ENCODE peak calls at places on chromosomes 3 and 15, in four cellular contexts. N, C, A and O are unnamed samples.

GRCh38 chr3:125684199-125684598 is 88.9 kb upstream of the OSBPL11 start:
- DNase-seq in N (peak; percentile 39), C (no peak), A (peak; percentile 41), O (no peak)

GRCh38 chr15:61227269-61228024 is 1.7 kb downstream of the RORA start:
- DNase-seq in N (no peak), C (peak; percentile 47), A (peak; percentile 31), O (peak; percentile 16)

GRCh38 chr3:159964166-159964973 is 24.3 kb upstream of the IL12A start:
- DNase-seq in N (no peak), C (no peak), A (no peak), O (no peak)

GRCh38 chr15:46441294-46442062 is 806.6 kb downstream of the SQOR start:
- DNase-seq in N (no peak), C (no peak), A (no peak), O (no peak)

GRCh38 chr3:100710355-100711198 is 1.3 kb downstream of the TFG start:
- DNase-seq in N (peak; percentile 32), C (peak; percentile 41), A (no peak), O (peak; percentile 33)

GRCh38 chr3:194380300-194380699 is 10.8 kb upstream of the LRRC15 start:
- DNase-seq in N (peak; percentile 16), C (no peak), A (no peak), O (no peak)

GRCh38 chr3:67077656-67078055 is 79.5 kb downstream of the KBTBD8 start:
- DNase-seq in N (no peak), C (no peak), A (no peak), O (no peak)

GRCh38 chr15:82986442-82986780 is 401 bp downstream of the RAMAC start:
- DNase-seq in N (no peak), C (no peak), A (no peak), O (no peak)

GRCh38 chr15:77629070-77630030 is 3.4 kb downstream of the LINGO1 start:
- DNase-seq in N (no peak), C (no peak), A (no peak), O (no peak)

GRCh38 chr3:126447456-126448106 is 28.1 kb downstream of the ZXDC start:
- DNase-seq in N (peak; percentile 19), C (no peak), A (no peak), O (no peak)

GRCh38 chr3:120450261-120450913 is 405 bp downstream of the FSTL1 start:
- DNase-seq in N (peak; percentile 31), C (peak; percentile 65), A (peak; percentile 64), O (no peak)

GRCh38 chr15:25905140-25905539 is 42.0 kb upstream of the ATP10A start:
- DNase-seq in N (no peak), C (no peak), A (no peak), O (no peak)

GRCh38 chr3:127442551-127442950 is 148.0 kb downstream of the TPRA1 start:
- DNase-seq in N (peak; percentile 23), C (no peak), A (no peak), O (no peak)

GRCh38 chr3:9915252-9916141 is 1.4 kb upstream of the IL17RC start:
- DNase-seq in N (peak; percentile 76), C (peak; percentile 76), A (peak; percentile 85), O (no peak)

GRCh38 chr3:64740232-64740631 is 52.4 kb upstream of the ADAMTS9 start:
- DNase-seq in N (no peak), C (peak; percentile 49), A (no peak), O (no peak)

GRCh38 chr15:83206387-83206970 is 1.1 kb downstream of the HDGFL3 start:
- DNase-seq in N (no peak), C (peak; percentile 33), A (no peak), O (no peak)

GRCh38 chr15:87365221-87365620 is 891.3 kb downstream of the NTRK3 start:
- DNase-seq in N (no peak), C (no peak), A (no peak), O (no peak)

GRCh38 chr3:48232734-48233133 is 8.2 kb upstream of the ZNF589 start:
- DNase-seq in N (peak; percentile 72), C (peak; percentile 78), A (peak; percentile 80), O (peak; percentile 41)

GRCh38 chr15:83890584-83890983 is 236.7 kb downstream of the ADAMTSL3 start:
- DNase-seq in N (no peak), C (no peak), A (no peak), O (no peak)

GRCh38 chr3:107206141-107206540 is 171.1 kb upstream of the CCDC54 start:
- DNase-seq in N (no peak), C (peak; percentile 40), A (no peak), O (no peak)

GRCh38 chr15:84747423-84748273 is 744 bp upstream of the ZNF592 start:
- DNase-seq in N (peak; percentile 80), C (peak; percentile 81), A (peak; percentile 88), O (peak; percentile 68)

GRCh38 chr3:23877324-23877980 is 39.3 kb downstream of the NKIRAS1 start:
- DNase-seq in N (no peak), C (peak; percentile 38), A (peak; percentile 40), O (no peak)

GRCh38 chr3:72950801-72951200 is 45.8 kb upstream of the PPP4R2 start:
- DNase-seq in N (no peak), C (no peak), A (no peak), O (no peak)

GRCh38 chr3:114557791-114558190 is 264.0 kb downstream of the TIGIT start:
- DNase-seq in N (no peak), C (no peak), A (no peak), O (no peak)

GRCh38 chr3:79148786-79149185 is 619.0 kb downstream of the ROBO1 start:
- DNase-seq in N (no peak), C (no peak), A (no peak), O (no peak)

GRCh38 chr3:71142440-71143161 is 440.9 kb downstream of the FOXP1 start:
- DNase-seq in N (no peak), C (no peak), A (no peak), O (no peak)

GRCh38 chr3:114496021-114496434 is 202.2 kb downstream of the TIGIT start:
- DNase-seq in N (no peak), C (no peak), A (peak; percentile 73), O (no peak)

GRCh38 chr3:24545917-24546316 is 51.3 kb upstream of the THRB start:
- DNase-seq in N (no peak), C (peak; percentile 80), A (peak; percentile 32), O (peak; percentile 60)

GRCh38 chr3:168989396-168989795 is 674.1 kb downstream of the MECOM start:
- DNase-seq in N (peak; percentile 60), C (no peak), A (no peak), O (peak; percentile 50)

GRCh38 chr15:63504979-63505841 is 817 bp downstream of the USP3 start:
- DNase-seq in N (peak; percentile 77), C (peak; percentile 62), A (peak; percentile 69), O (peak; percentile 70)